ENCODE peak calls at places on chromosomes 5 and 9, in six cellular contexts. X is uterus, F is BE2C, Y is astrocyte of the spinal cord, T is vagina, R is heart left ventricle. K is an unnamed sample.

GRCh38 chr5:142982821-142983200 is 212.6 kb downstream of the ARHGAP26 start:
- DNase-seq in Y (no peak), T (no peak), R (no peak), F (no peak), X (no peak), K (no peak)

GRCh38 chr5:59698774-59699173 is 194.8 kb downstream of the PDE4D start:
- DNase-seq in T (no peak), F (no peak), Y (no peak), X (no peak), R (no peak), K (no peak)

GRCh38 chr5:89098199-89098756 is 215.3 kb upstream of the MEF2C start:
- DNase-seq in F (no peak), Y (no peak), R (no peak), T (no peak), X (no peak), K (no peak)

GRCh38 chr5:6714221-6715041 is 1.2 kb downstream of the TENT4A start:
- DNase-seq in X (no peak), T (peak), R (peak), F (peak), Y (no peak), K (peak)

GRCh38 chr9:86471501-86471900 is 117.3 kb upstream of the TUT7 start:
- DNase-seq in Y (no peak), X (no peak), F (no peak), T (no peak), R (no peak), K (no peak)

GRCh38 chr9:17837931-17838330 is 259.1 kb downstream of the SH3GL2 start:
- DNase-seq in Y (no peak), R (no peak), X (no peak), F (no peak), T (no peak), K (no peak)

GRCh38 chr5:13708906-13709305 is 235.6 kb downstream of the DNAH5 start:
- DNase-seq in F (no peak), X (no peak), R (no peak), Y (no peak), T (no peak), K (no peak)

GRCh38 chr5:65971643-65972042 is 45.3 kb downstream of the ERBIN start:
- DNase-seq in Y (no peak), R (no peak), X (no peak), T (no peak), F (no peak), K (no peak)

GRCh38 chr5:143182901-143183820 is 220.3 kb downstream of the NR3C1 start:
- DNase-seq in R (peak), X (no peak), F (peak), Y (no peak), T (no peak), K (peak)

GRCh38 chr5:173981362-173981761 is 7.6 kb upstream of the C5orf47 start:
- DNase-seq in F (no peak), X (no peak), Y (no peak), T (no peak), R (no peak), K (no peak)

GRCh38 chr9:38284768-38285080 is 107.8 kb upstream of the ALDH1B1 start:
- DNase-seq in F (peak), R (no peak), T (no peak), Y (no peak), X (no peak), K (no peak)

GRCh38 chr9:20620658-20621552 is 1.4 kb downstream of the MLLT3 start:
- DNase-seq in X (peak), Y (peak), T (no peak), R (peak), F (peak), K (peak)

GRCh38 chr9:116149844-116150243 is 3.7 kb upstream of the PAPPA start:
- DNase-seq in X (peak), F (peak), T (no peak), Y (no peak), R (no peak), K (no peak)

GRCh38 chr5:125367702-125368101 is 621.3 kb upstream of the ZNF608 start:
- DNase-seq in Y (no peak), X (no peak), F (no peak), T (no peak), R (no peak), K (no peak)

GRCh38 chr5:180204420-180204819 is 4.6 kb downstream of the RASGEF1C start:
- DNase-seq in Y (no peak), R (no peak), X (no peak), T (no peak), F (no peak), K (no peak)

GRCh38 chr5:15008476-15008875 is 136.9 kb upstream of the ANKH start:
- DNase-seq in R (peak), X (peak), T (no peak), Y (peak), F (peak), K (no peak)

GRCh38 chr9:132024589-132024988 is 55.1 kb downstream of the MED27 start:
- DNase-seq in T (no peak), R (no peak), Y (no peak), X (no peak), F (no peak), K (no peak)

GRCh38 chr5:534006-534742 is 9.9 kb upstream of the SLC9A3 start:
- DNase-seq in T (no peak), Y (no peak), F (peak), X (no peak), R (peak), K (no peak)

GRCh38 chr9:120392711-120393110 is 187.3 kb downstream of the CDK5RAP2 start:
- DNase-seq in T (no peak), Y (no peak), F (no peak), X (no peak), R (no peak), K (no peak)

GRCh38 chr5:99019812-99020697 is 91.2 kb upstream of the CHD1 start:
- DNase-seq in R (no peak), Y (peak), X (no peak), F (peak), T (no peak), K (no peak)

GRCh38 chr5:56669534-56670483 is 145.5 kb upstream of the MAP3K1 start:
- DNase-seq in F (no peak), Y (no peak), X (no peak), T (no peak), R (peak), K (peak)

GRCh38 chr5:40486437-40487270 is 193.1 kb upstream of the PTGER4 start:
- DNase-seq in R (no peak), F (no peak), Y (peak), X (no peak), T (no peak), K (peak)

GRCh38 chr9:123368481-123369153 is 12.6 kb downstream of the CRB2 start:
- DNase-seq in Y (no peak), F (no peak), T (no peak), X (no peak), R (no peak), K (no peak)

GRCh38 chr9:37963936-37964739 is 60.2 kb upstream of the SLC25A51 start:
- DNase-seq in Y (peak), F (peak), R (no peak), T (no peak), X (no peak), K (no peak)

GRCh38 chr9:118281787-118282186 is 577.6 kb downstream of the TLR4 start:
- DNase-seq in R (no peak), X (no peak), Y (no peak), T (no peak), F (no peak), K (no peak)

GRCh38 chr9:35091536-35091935 is 4.9 kb downstream of the PIGO start:
- DNase-seq in T (no peak), R (no peak), Y (no peak), X (no peak), F (no peak), K (no peak)

GRCh38 chr5:101424530-101425175 is 521.6 kb upstream of the ST8SIA4 start:
- DNase-seq in R (no peak), T (no peak), F (no peak), Y (peak), X (no peak), K (no peak)

GRCh38 chr9:131587331-131587730 is 42.0 kb downstream of the PRRT1B start:
- DNase-seq in R (no peak), X (no peak), T (no peak), Y (no peak), F (no peak), K (no peak)

GRCh38 chr5:68884144-68884754 is 209.6 kb upstream of the SLC30A5 start:
- DNase-seq in Y (no peak), F (no peak), R (no peak), X (no peak), T (no peak), K (no peak)

GRCh38 chr5:95822038-95822407 is 503 bp downstream of the GLRX start:
- DNase-seq in T (no peak), X (peak), F (peak), Y (peak), R (peak), K (peak)

GRCh38 chr9:128917151-128917849 is 3.5 kb upstream of the PHYHD1 start:
- DNase-seq in T (no peak), Y (peak), X (peak), F (no peak), R (peak), K (no peak)

GRCh38 chr5:2007906-2008437 is 125.2 kb upstream of the IRX4 start:
- DNase-seq in T (peak), X (peak), R (peak), Y (no peak), F (no peak), K (no peak)

GRCh38 chr5:114101153-114101552 is 260.7 kb upstream of the KCNN2 start:
- DNase-seq in X (no peak), T (no peak), R (no peak), Y (peak), F (peak), K (no peak)

GRCh38 chr9:99377790-99378775 is 156.0 kb downstream of the SEC61B start:
- DNase-seq in T (no peak), R (no peak), Y (peak), F (no peak), X (no peak), K (no peak)

DNA sequence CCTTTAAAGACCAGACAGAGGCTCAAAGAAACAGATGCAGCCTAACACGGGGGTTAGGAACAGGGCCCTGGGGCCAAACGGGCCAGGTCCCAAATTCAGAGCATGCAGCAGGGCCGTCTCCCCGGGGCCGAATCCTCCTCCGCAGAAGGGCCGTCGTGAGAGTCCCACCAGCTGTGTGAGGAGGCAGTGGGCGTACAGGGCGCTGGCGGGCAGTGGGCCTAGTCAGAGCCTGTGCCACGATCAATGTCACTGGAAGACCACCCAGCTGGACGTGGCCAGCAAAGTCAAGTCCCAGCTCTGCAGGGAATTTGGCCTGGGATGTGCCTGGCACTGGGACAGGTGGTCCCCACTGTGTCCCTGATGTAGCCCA is 15.8 kb upstream of the FCN2 start:
- DNase-seq in Y (no peak), F (no peak), R (no peak), X (no peak), T (no peak), K (no peak)
- TF ChIP-seq CTCF in Y (no peak), F (no peak), R (no peak), X (no peak), T (no peak), K (no peak)

GRCh38 chr5:145941096-145941676 is 4.8 kb downstream of the SH3RF2 start:
- DNase-seq in X (no peak), T (no peak), R (no peak), F (no peak), Y (no peak), K (no peak)

GRCh38 chr5:145939532-145940065 is 3.2 kb downstream of the SH3RF2 start:
- DNase-seq in Y (no peak), X (no peak), F (no peak), R (no peak), T (no peak), K (no peak)

GRCh38 chr5:145937432-145938250 is 1.3 kb downstream of the SH3RF2 start:
- DNase-seq in F (no peak), R (no peak), X (no peak), Y (peak), T (no peak), K (no peak)

GRCh38 chr5:145936401-145937131 is at the start of gene SH3RF2:
- DNase-seq in R (peak), F (peak), Y (peak), X (peak), T (no peak), K (no peak)

GRCh38 chr5:145938699-145939531 is 2.5 kb downstream of the SH3RF2 start:
- DNase-seq in X (no peak), F (no peak), T (no peak), R (no peak), Y (no peak), K (no peak)
- H3K4me3 ChIP-seq in X (no peak), F (no peak), T (peak), R (no peak), Y (no peak), K (no peak)

DNA sequence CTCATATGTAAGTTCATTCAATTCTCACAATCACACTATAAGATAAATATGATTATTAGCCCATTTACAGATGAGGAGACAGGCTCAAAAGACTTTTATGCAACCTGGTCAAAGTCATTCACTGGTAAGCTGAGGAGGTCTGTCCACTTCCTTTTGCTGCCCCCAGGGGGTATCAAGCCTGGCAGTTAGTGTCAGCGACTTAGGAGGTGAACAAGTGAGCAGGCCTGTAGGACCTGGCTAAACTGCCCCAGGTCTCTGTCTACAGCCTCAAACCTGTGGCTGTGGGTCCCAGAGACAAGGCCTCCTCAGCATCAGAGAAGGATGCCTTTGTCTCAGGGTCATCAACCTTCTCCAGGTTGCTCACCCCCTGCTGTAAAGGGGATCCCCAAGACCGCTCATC is 10.4 kb downstream of the TGFBI start:
- DNase-seq in R (no peak), T (no peak), F (no peak), X (no peak), Y (no peak), K (no peak)
- TF ChIP-seq CTCF in R (no peak), T (no peak), F (no peak), X (no peak), Y (no peak), K (no peak)

DNA sequence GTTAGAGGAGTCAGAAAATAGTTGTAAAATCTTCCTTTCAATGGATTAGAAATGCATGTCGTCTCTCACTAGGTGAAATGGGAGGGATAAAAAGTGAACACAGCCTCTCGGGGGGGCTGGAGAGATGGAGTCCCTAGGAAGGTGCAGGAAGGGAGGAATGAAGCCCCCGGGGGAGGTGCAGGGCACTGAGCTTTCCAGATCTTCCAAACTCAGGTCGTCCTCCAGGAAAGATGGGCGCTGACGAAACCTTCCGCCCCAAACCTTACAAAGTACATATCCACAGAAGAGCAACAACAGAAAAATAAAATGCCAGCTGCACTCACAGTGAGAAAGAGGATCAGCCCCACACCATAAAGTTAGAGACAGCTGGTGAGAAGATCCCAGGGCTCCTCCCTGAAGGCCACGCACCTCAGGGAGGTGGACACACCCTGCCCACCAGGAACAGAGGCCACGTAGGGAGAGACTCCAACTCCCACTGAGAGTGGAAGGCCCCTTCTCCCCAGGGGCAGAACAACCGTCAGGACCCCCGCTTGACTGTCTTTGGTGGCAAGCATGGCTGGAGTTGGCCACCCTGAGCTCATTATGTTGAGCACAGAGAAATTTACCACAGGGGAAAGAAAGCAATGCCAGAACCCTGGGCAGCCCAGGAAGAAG is 174.3 kb downstream of the AUH start:
- DNase-seq in R (no peak), T (peak), X (no peak), F (no peak), Y (no peak), K (no peak)
- H3K4me3 ChIP-seq in R (no peak), T (no peak), X (no peak), F (no peak), Y (no peak), K (no peak)

GRCh38 chr9:19375536-19375935 is 4.5 kb downstream of the RPS6 start:
- DNase-seq in T (no peak), Y (no peak), R (no peak), X (no peak), F (no peak), K (no peak)

GRCh38 chr9:19369107-19369506 is 10.9 kb downstream of the RPS6 start:
- DNase-seq in X (no peak), T (no peak), F (no peak), R (no peak), Y (no peak), K (no peak)

GRCh38 chr9:19372576-19372975 is 7.5 kb downstream of the RPS6 start:
- DNase-seq in R (no peak), X (no peak), T (no peak), Y (no peak), F (no peak), K (no peak)

GRCh38 chr9:19373527-19373926 is 6.5 kb downstream of the RPS6 start:
- DNase-seq in T (no peak), F (no peak), Y (no peak), X (no peak), R (no peak), K (no peak)

DNA sequence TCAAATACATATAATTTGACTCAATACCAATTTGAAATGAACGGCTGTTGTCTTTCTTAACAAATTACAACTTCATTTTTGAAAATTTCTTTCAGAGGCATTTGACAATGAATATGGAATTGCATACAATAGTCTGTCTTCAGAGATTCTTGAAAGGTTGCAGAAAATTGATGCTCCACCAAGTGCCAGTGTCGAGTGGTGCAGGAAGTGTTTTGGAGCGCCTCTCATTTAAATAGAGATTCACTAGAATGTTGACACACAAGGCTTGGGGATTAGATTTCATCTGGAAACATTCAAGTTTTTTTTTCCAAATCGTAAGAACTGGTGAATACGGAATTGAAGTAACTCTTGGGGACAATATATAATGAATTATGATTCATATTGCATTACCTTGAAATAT is 8.1 kb downstream of the RPS6 start:
- DNase-seq in Y (no peak), R (no peak), X (no peak), T (no peak), F (no peak), K (no peak)
- TF ChIP-seq CTCF in Y (no peak), R (no peak), X (no peak), T (no peak), F (no peak), K (no peak)

DNA sequence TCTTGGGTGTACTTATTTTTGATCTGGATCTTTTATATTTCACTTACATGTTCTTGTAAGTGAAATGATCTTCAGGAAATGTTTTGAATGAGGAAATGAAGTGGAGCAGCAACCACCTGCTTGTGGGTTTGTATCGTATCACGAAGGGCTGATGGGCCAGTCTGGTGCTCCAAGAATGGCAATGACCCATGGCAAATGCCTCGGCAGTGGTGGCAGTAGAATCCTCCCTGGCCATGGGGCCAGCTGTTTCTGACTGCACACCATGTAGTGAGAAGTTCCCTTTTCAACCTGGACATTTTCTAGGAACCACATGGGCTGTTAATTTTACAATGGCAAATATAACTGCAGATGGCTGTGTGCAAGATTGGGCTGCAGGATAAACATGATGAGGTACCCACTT is 29.9 kb downstream of the MAT2B start:
- DNase-seq in R (peak), X (no peak), T (no peak), Y (no peak), F (no peak), K (no peak)
- H3K4me3 ChIP-seq in R (no peak), X (no peak), T (no peak), Y (no peak), F (no peak), K (no peak)

K was measured in GM06990.